ENCODE peak calls at places on chromosomes 6 and 20, in five cellular contexts. One of them, this sample, is unnamed.
A peak's percentile ranks its signal among the peaks of the same experiment; 100 is the strongest.

GRCh38 chr6:5499644-5500306 is 238.5 kb downstream of the FARS2 start:
- DNase-seq in hypothalamus: no peak
- DNase-seq in tibial nerve: no peak
- DNase-seq in fibroblast of lung: peak; percentile 58
- DNase-seq in HT1080: peak; percentile 77
- DNase-seq in this sample: no peak

GRCh38 chr6:158797331-158798202 is 21.6 kb downstream of the EZR start:
- DNase-seq in hypothalamus: no peak
- DNase-seq in tibial nerve: no peak
- DNase-seq in HT1080: no peak
- DNase-seq in fibroblast of lung: peak; percentile 78
- DNase-seq in this sample: no peak

GRCh38 chr6:159837511-159837910 is 37.4 kb downstream of the PNLDC1 start:
- DNase-seq in HT1080: no peak
- DNase-seq in fibroblast of lung: no peak
- DNase-seq in hypothalamus: no peak
- DNase-seq in tibial nerve: no peak
- DNase-seq in this sample: no peak

GRCh38 chr20:48002517-48002970 is 217.3 kb upstream of the SULF2 start:
- DNase-seq in fibroblast of lung: no peak
- DNase-seq in HT1080: no peak
- DNase-seq in tibial nerve: no peak
- DNase-seq in hypothalamus: no peak
- DNase-seq in this sample: no peak

GRCh38 chr6:158008894-158009891 is 27.5 kb downstream of the SYNJ2 start:
- DNase-seq in tibial nerve: peak; percentile 47
- DNase-seq in fibroblast of lung: peak; percentile 78
- DNase-seq in hypothalamus: no peak
- DNase-seq in HT1080: no peak
- DNase-seq in this sample: peak; percentile 71

GRCh38 chr6:1786455-1787108 is 176.9 kb downstream of the FOXC1 start:
- DNase-seq in HT1080: peak; percentile 54
- DNase-seq in hypothalamus: no peak
- DNase-seq in fibroblast of lung: no peak
- DNase-seq in tibial nerve: no peak
- DNase-seq in this sample: no peak

GRCh38 chr6:127266892-127267741 is 453 bp downstream of the RNF146 start:
- DNase-seq in HT1080: peak; percentile 54
- DNase-seq in hypothalamus: peak; percentile 68
- DNase-seq in fibroblast of lung: peak; percentile 54
- DNase-seq in tibial nerve: peak; percentile 25
- DNase-seq in this sample: peak; percentile 66

GRCh38 chr6:157040191-157040590 is 263.0 kb downstream of the ARID1B start:
- DNase-seq in fibroblast of lung: no peak
- DNase-seq in tibial nerve: no peak
- DNase-seq in HT1080: no peak
- DNase-seq in hypothalamus: no peak
- DNase-seq in this sample: no peak

GRCh38 chr20:4156411-4156810 is 141.1 kb upstream of the RNF24 start:
- DNase-seq in fibroblast of lung: no peak
- DNase-seq in tibial nerve: no peak
- DNase-seq in hypothalamus: no peak
- DNase-seq in HT1080: no peak
- DNase-seq in this sample: no peak

GRCh38 chr6:152450519-152450918 is 186.6 kb downstream of the SYNE1 start:
- DNase-seq in fibroblast of lung: no peak
- DNase-seq in tibial nerve: no peak
- DNase-seq in HT1080: no peak
- DNase-seq in hypothalamus: no peak
- DNase-seq in this sample: no peak

GRCh38 chr20:34110025-34111013 is 1.7 kb downstream of the EIF2S2 start:
- DNase-seq in hypothalamus: no peak
- DNase-seq in HT1080: no peak
- DNase-seq in fibroblast of lung: peak; percentile 31
- DNase-seq in tibial nerve: no peak
- DNase-seq in this sample: no peak

GRCh38 chr6:81669445-81669844 is 83.0 kb downstream of the TENT5A start:
- DNase-seq in tibial nerve: no peak
- DNase-seq in HT1080: no peak
- DNase-seq in hypothalamus: no peak
- DNase-seq in fibroblast of lung: no peak
- DNase-seq in this sample: no peak

GRCh38 chr6:78487401-78487800 is 379.9 kb upstream of the IRAK1BP1 start:
- DNase-seq in HT1080: peak; percentile 56
- DNase-seq in fibroblast of lung: no peak
- DNase-seq in tibial nerve: no peak
- DNase-seq in hypothalamus: no peak
- DNase-seq in this sample: no peak

GRCh38 chr20:62405108-62405980 is 1.7 kb downstream of the CABLES2 start:
- DNase-seq in HT1080: peak; percentile 38
- DNase-seq in hypothalamus: no peak
- DNase-seq in tibial nerve: peak; percentile 33
- DNase-seq in fibroblast of lung: peak; percentile 73
- DNase-seq in this sample: peak; percentile 5

GRCh38 chr6:29129326-29130012 is 21.6 kb downstream of the OR2J3 start:
- DNase-seq in fibroblast of lung: no peak
- DNase-seq in tibial nerve: no peak
- DNase-seq in HT1080: no peak
- DNase-seq in hypothalamus: no peak
- DNase-seq in this sample: no peak

GRCh38 chr20:37881601-37882343 is 21.2 kb upstream of the VSTM2L start:
- DNase-seq in tibial nerve: no peak
- DNase-seq in hypothalamus: no peak
- DNase-seq in HT1080: no peak
- DNase-seq in fibroblast of lung: no peak
- DNase-seq in this sample: no peak

GRCh38 chr6:168333039-168333438 is 13.5 kb upstream of the DACT2 start:
- DNase-seq in fibroblast of lung: no peak
- DNase-seq in tibial nerve: no peak
- DNase-seq in HT1080: peak; percentile 14
- DNase-seq in hypothalamus: no peak
- DNase-seq in this sample: no peak

GRCh38 chr20:49989234-49990065 is 6.7 kb downstream of the SNAI1 start:
- DNase-seq in HT1080: peak; percentile 91
- DNase-seq in hypothalamus: no peak
- DNase-seq in tibial nerve: peak; percentile 72
- DNase-seq in fibroblast of lung: peak; percentile 78
- DNase-seq in this sample: no peak

GRCh38 chr20:56249244-56249955 is 868 bp downstream of the MC3R start:
- DNase-seq in HT1080: peak; percentile 24
- DNase-seq in tibial nerve: no peak
- DNase-seq in hypothalamus: no peak
- DNase-seq in fibroblast of lung: no peak
- DNase-seq in this sample: no peak

GRCh38 chr6:10719386-10720228 is 3.3 kb upstream of the TMEM14C start:
- DNase-seq in fibroblast of lung: peak; percentile 25
- DNase-seq in hypothalamus: no peak
- DNase-seq in tibial nerve: no peak
- DNase-seq in HT1080: peak; percentile 60
- DNase-seq in this sample: no peak

GRCh38 chr6:164640946-164641345 is 668.5 kb downstream of the C6orf118 start:
- DNase-seq in fibroblast of lung: no peak
- DNase-seq in hypothalamus: no peak
- DNase-seq in tibial nerve: no peak
- DNase-seq in HT1080: peak; percentile 4
- DNase-seq in this sample: peak; percentile 28

GRCh38 chr6:164133095-164133494 is 718.6 kb downstream of the QKI start:
- DNase-seq in tibial nerve: no peak
- DNase-seq in hypothalamus: no peak
- DNase-seq in fibroblast of lung: no peak
- DNase-seq in HT1080: peak; percentile 44
- DNase-seq in this sample: no peak

GRCh38 chr6:17454316-17455005 is 61.1 kb downstream of the CAP2 start:
- DNase-seq in HT1080: no peak
- DNase-seq in tibial nerve: no peak
- DNase-seq in fibroblast of lung: peak; percentile 64
- DNase-seq in hypothalamus: no peak
- DNase-seq in this sample: no peak

GRCh38 chr6:87944541-87944954 is 103.1 kb upstream of the SPACA1 start:
- DNase-seq in tibial nerve: peak; percentile 38
- DNase-seq in hypothalamus: no peak
- DNase-seq in HT1080: peak; percentile 47
- DNase-seq in fibroblast of lung: peak; percentile 33
- DNase-seq in this sample: no peak

GRCh38 chr6:28841290-28841689 is 82.5 kb downstream of the TRIM27 start:
- DNase-seq in hypothalamus: no peak
- DNase-seq in fibroblast of lung: no peak
- DNase-seq in tibial nerve: no peak
- DNase-seq in HT1080: no peak
- DNase-seq in this sample: no peak

GRCh38 chr6:13119549-13119948 is 208.8 kb downstream of the TBC1D7 start:
- DNase-seq in HT1080: no peak
- DNase-seq in tibial nerve: no peak
- DNase-seq in hypothalamus: no peak
- DNase-seq in fibroblast of lung: no peak
- DNase-seq in this sample: no peak

GRCh38 chr6:54308677-54309315 is 555 bp downstream of the TINAG start:
- DNase-seq in HT1080: no peak
- DNase-seq in hypothalamus: no peak
- DNase-seq in fibroblast of lung: no peak
- DNase-seq in tibial nerve: no peak
- DNase-seq in this sample: no peak

GRCh38 chr20:17651761-17652388 is 30.2 kb downstream of the RRBP1 start:
- DNase-seq in HT1080: no peak
- DNase-seq in fibroblast of lung: peak; percentile 54
- DNase-seq in tibial nerve: no peak
- DNase-seq in hypothalamus: no peak
- DNase-seq in this sample: no peak

GRCh38 chr20:47809561-47809960 is 24.3 kb upstream of the SULF2 start:
- DNase-seq in fibroblast of lung: no peak
- DNase-seq in hypothalamus: no peak
- DNase-seq in HT1080: peak; percentile 76
- DNase-seq in tibial nerve: no peak
- DNase-seq in this sample: no peak

GRCh38 chr6:13371421-13372072 is 43.2 kb upstream of the TBC1D7 start:
- DNase-seq in hypothalamus: no peak
- DNase-seq in HT1080: no peak
- DNase-seq in tibial nerve: no peak
- DNase-seq in fibroblast of lung: no peak
- DNase-seq in this sample: no peak

GRCh38 chr6:148329568-148330299 is 12.9 kb upstream of the SASH1 start:
- DNase-seq in tibial nerve: no peak
- DNase-seq in fibroblast of lung: peak; percentile 86
- DNase-seq in hypothalamus: no peak
- DNase-seq in HT1080: peak; percentile 61
- DNase-seq in this sample: no peak

GRCh38 chr6:82906951-82907350 is 158.7 kb downstream of the UBE3D start:
- DNase-seq in tibial nerve: no peak
- DNase-seq in HT1080: peak; percentile 70
- DNase-seq in fibroblast of lung: peak; percentile 78
- DNase-seq in hypothalamus: no peak
- DNase-seq in this sample: no peak

GRCh38 chr6:52312461-52312860 is 27.9 kb upstream of the MCM3 start:
- DNase-seq in fibroblast of lung: no peak
- DNase-seq in HT1080: peak; percentile 57
- DNase-seq in tibial nerve: no peak
- DNase-seq in hypothalamus: no peak
- DNase-seq in this sample: no peak

GRCh38 chr20:14966203-14966602 is 628.8 kb upstream of the FLRT3 start:
- DNase-seq in fibroblast of lung: no peak
- DNase-seq in tibial nerve: no peak
- DNase-seq in HT1080: no peak
- DNase-seq in hypothalamus: no peak
- DNase-seq in this sample: no peak